ENCODE peak calls at places on chromosomes 13 and 19, in nine cellular contexts. C is osteoblast; G is PC-9; N is CD8-positive, alpha-beta T cell; M is RWPE2; X is H1; T is Panc1; P is psoas muscle; D is mammary epithelial cell. Z is an unnamed sample.

GRCh38 chr19:280541-281007 is 10.6 kb downstream of the PLPP2 start:
- DNase-seq in C (peak; percentile 27), G (no peak), N (no peak), M (no peak), X (no peak), T (no peak), P (no peak), D (no peak), Z (no peak)

GRCh38 chr13:27053902-27054595 is 117.6 kb downstream of the USP12 start:
- DNase-seq in C (peak; percentile 91), G (peak; percentile 95), N (no peak), M (no peak), X (no peak), T (no peak), P (no peak), D (peak; percentile 89), Z (no peak)

GRCh38 chr19:55832676-55833075 is 877 bp upstream of the NLRP11 start:
- DNase-seq in C (peak; percentile 50), G (peak; percentile 29), N (no peak), M (no peak), X (no peak), T (no peak), P (no peak), D (no peak), Z (no peak)

GRCh38 chr19:15418112-15418587 is 638 bp downstream of the AKAP8L start:
- DNase-seq in C (peak; percentile 78), G (no peak), N (no peak), M (no peak), X (no peak), T (no peak), P (no peak), D (no peak), Z (no peak)

GRCh38 chr19:35491838-35492360 is 1.6 kb upstream of the KRTDAP start:
- DNase-seq in C (peak; percentile 58), G (peak; percentile 43), N (no peak), M (no peak), X (no peak), T (no peak), P (no peak), D (no peak), Z (no peak)

GRCh38 chr19:47618771-47619170 is 9.8 kb downstream of the BICRA start:
- DNase-seq in C (peak; percentile 79), G (no peak), N (no peak), M (no peak), X (no peak), T (no peak), P (peak; percentile 84), D (no peak), Z (no peak)

GRCh38 chr13:46603165-46603603 is 50.2 kb downstream of the LRCH1 start:
- DNase-seq in C (no peak), G (no peak), N (no peak), M (no peak), X (no peak), T (no peak), P (no peak), D (no peak), Z (no peak)

GRCh38 chr13:28637714-28638355 is 21.1 kb upstream of the POMP start:
- DNase-seq in C (no peak), G (no peak), N (no peak), M (no peak), X (no peak), T (no peak), P (no peak), D (no peak), Z (no peak)

GRCh38 chr13:93861818-93862217 is 617.7 kb downstream of the DCT start:
- DNase-seq in C (peak; percentile 6), G (no peak), N (no peak), M (no peak), X (no peak), T (no peak), P (no peak), D (peak; percentile 3), Z (peak; percentile 36)

GRCh38 chr13:24271611-24272451 is 37.5 kb upstream of the C1QTNF9 start:
- DNase-seq in C (peak; percentile 96), G (no peak), N (peak; percentile 45), M (no peak), X (no peak), T (no peak), P (peak; percentile 48), D (peak; percentile 47), Z (peak; percentile 84)

GRCh38 chr13:45231722-45232121 is 30.9 kb upstream of the KCTD4 start:
- DNase-seq in C (no peak), G (no peak), N (no peak), M (no peak), X (no peak), T (no peak), P (no peak), D (no peak), Z (no peak)

GRCh38 chr19:11094520-11094894 is 5.2 kb downstream of the LDLR start:
- DNase-seq in C (no peak), G (no peak), N (no peak), M (no peak), X (no peak), T (no peak), P (no peak), D (no peak), Z (no peak)

GRCh38 chr13:34247596-34247995 is 429.6 kb downstream of the RFC3 start:
- DNase-seq in C (no peak), G (no peak), N (no peak), M (no peak), X (no peak), T (no peak), P (no peak), D (peak; percentile 25), Z (no peak)

GRCh38 chr13:40777166-40777956 is 6.4 kb upstream of the MRPS31 start:
- DNase-seq in C (no peak), G (peak; percentile 44), N (peak; percentile 19), M (no peak), X (no peak), T (peak; percentile 46), P (no peak), D (peak; percentile 47), Z (no peak)

GRCh38 chr13:35784286-35784951 is 307.9 kb upstream of the MAB21L1 start:
- DNase-seq in C (no peak), G (no peak), N (no peak), M (no peak), X (no peak), T (no peak), P (no peak), D (no peak), Z (no peak)

DNA sequence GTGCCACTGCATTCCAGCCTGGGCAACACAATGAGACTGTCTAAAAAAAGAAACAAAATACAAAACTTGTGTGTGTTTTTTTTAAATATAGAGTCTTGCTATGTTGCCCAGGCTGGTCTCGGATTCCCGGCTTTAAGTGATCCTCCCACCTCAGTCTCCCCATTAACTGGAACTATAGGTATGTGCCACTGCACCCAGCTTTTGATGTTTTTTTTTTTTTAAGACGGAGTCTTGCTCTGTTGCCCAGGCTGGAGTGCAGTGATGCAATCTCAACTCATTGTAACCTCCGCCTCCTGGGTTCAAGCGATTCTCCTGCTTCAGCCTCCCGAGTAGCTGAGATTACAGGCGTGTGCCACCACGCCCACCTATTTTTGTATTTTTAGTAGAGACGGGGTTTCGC is 37.0 kb downstream of the SUGP2 start:
- DNase-seq in C (no peak), G (no peak), N (no peak), M (no peak), X (no peak), T (no peak), P (no peak), D (no peak), Z (no peak)
- H3K36me3 ChIP-seq in C (peaks cover 60% of the 10 kb centered on the region), G (peaks cover 17% of the 10 kb centered on the region), N (peaks cover 9% of the 10 kb centered on the region), M (peaks cover 70% of the 10 kb centered on the region), X (peaks cover 23% of the 10 kb centered on the region), T (peaks cover 2% of the 10 kb centered on the region), P (peaks cover 94% of the 10 kb centered on the region), D (peaks cover 14% of the 10 kb centered on the region), Z (no peaks in the 10 kb centered on the region)

GRCh38 chr13:112741835-112742570 is 52.2 kb downstream of the ATP11A start:
- DNase-seq in C (peak; percentile 31), G (no peak), N (no peak), M (no peak), X (no peak), T (no peak), P (no peak), D (no peak), Z (peak; percentile 44)

GRCh38 chr13:112743451-112744305 is 53.8 kb downstream of the ATP11A start:
- DNase-seq in C (peak; percentile 59), G (no peak), N (no peak), M (no peak), X (no peak), T (no peak), P (no peak), D (no peak), Z (no peak)

GRCh38 chr13:112744306-112745021 is 54.6 kb downstream of the ATP11A start:
- DNase-seq in C (peak; percentile 92), G (no peak), N (no peak), M (no peak), X (no peak), T (no peak), P (no peak), D (peak; percentile 28), Z (no peak)

GRCh38 chr13:112741185-112741755 is 51.4 kb downstream of the ATP11A start:
- DNase-seq in C (peak; percentile 70), G (no peak), N (no peak), M (no peak), X (no peak), T (no peak), P (no peak), D (no peak), Z (peak; percentile 54)

DNA sequence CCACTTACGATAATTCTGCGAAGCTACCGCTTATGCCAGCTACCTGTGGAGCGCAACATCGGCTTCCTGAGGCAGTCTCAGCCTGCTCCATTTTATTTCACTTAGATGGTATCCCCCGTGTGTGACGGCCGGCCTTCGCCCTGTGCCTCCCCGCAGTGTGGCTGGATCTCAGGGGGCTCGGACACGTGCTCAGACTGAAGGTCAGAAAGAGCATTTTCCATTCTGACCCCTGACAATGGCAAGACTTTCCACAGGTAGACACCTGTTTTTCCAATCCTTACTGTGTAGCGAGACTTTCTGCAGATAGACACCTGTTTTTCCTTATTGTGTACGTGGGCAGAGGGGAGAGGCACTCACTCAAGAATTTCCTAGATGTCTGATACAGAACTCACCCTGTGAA is 52.7 kb downstream of the ATP11A start:
- DNase-seq in C (peak; percentile 21), G (no peak), N (no peak), M (no peak), X (no peak), T (no peak), P (no peak), D (no peak), Z (no peak)
- H3K4me3 ChIP-seq in C (no peak overlapping the region), G (no peak overlapping the region), N (no peak overlapping the region), M (no peak overlapping the region), X (no peak overlapping the region), T (no peak overlapping the region), P (no peak overlapping the region), D (no peak overlapping the region), Z (no peak overlapping the region)

DNA sequence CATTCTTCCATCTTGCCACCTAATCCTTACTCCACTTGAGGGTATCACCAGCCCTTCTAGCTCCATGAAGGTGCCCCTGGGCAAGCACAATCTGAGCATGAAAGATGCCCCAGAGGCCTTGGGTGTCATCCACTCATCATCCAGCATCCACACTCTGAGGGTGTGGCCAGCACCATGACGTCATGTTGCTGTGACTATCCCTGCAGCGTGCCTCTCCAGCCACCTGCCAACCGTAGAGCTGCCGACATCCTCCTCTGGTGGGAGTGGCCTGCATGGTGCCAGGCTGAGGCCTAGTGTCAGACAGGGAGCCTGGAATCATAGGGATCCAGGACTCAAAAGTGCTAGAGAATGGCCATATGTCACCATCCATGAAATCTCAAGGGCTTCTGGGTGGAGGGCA is 3.1 kb upstream of the KLK3 start:
- DNase-seq in C (no peak), G (no peak), N (no peak), M (no peak), X (no peak), T (no peak), P (no peak), D (no peak), Z (no peak)
- H3K27me3 ChIP-seq in C (peaks cover 2% of the 10 kb centered on the region), G (peaks cover 87% of the 10 kb centered on the region), N (peaks cover 3% of the 10 kb centered on the region), M (peaks cover 3% of the 10 kb centered on the region), X (no peaks in the 10 kb centered on the region), T (no peaks in the 10 kb centered on the region), P (peaks cover 3% of the 10 kb centered on the region), D (peaks cover 2% of the 10 kb centered on the region), Z (no peaks in the 10 kb centered on the region)

GRCh38 chr19:4686700-4687099 is 16.6 kb upstream of the MYDGF start:
- DNase-seq in C (no peak), G (no peak), N (no peak), M (no peak), X (no peak), T (no peak), P (no peak), D (no peak), Z (no peak)
- H3K36me3 ChIP-seq in C (peaks cover 70% of the 10 kb centered on the region), G (no peaks in the 10 kb centered on the region), N (peaks cover 17% of the 10 kb centered on the region), M (peaks cover 78% of the 10 kb centered on the region), X (peaks cover 29% of the 10 kb centered on the region), T (no peaks in the 10 kb centered on the region), P (peaks cover 95% of the 10 kb centered on the region), D (peaks cover 24% of the 10 kb centered on the region), Z (peaks cover 3% of the 10 kb centered on the region)